ENCODE peak calls at places on chromosomes 4 and X, in eight cellular contexts. One of them, this sample, is unnamed.

GRCh38 chrX:54494166-54494969 is 1.7 kb downstream of the FGD1 start:
- DNase-seq in IMR-90: no peak
- DNase-seq in GM12878: no peak
- DNase-seq in HCT116: no peak
- DNase-seq in H1: no peak
- DNase-seq in K562: no peak
- DNase-seq in HepG2: no peak
- DNase-seq in SK-N-SH: no peak
- DNase-seq in this sample: no peak

GRCh38 chrX:135086197-135086854 is 34.0 kb downstream of the ETDB start:
- DNase-seq in IMR-90: peak
- DNase-seq in GM12878: peak
- DNase-seq in HCT116: peak
- DNase-seq in H1: no peak
- DNase-seq in K562: peak
- DNase-seq in HepG2: peak
- DNase-seq in SK-N-SH: peak
- DNase-seq in this sample: peak

GRCh38 chrX:134186362-134187121 is 50.4 kb upstream of the CCDC160 start:
- DNase-seq in IMR-90: no peak
- DNase-seq in GM12878: peak
- DNase-seq in HCT116: no peak
- DNase-seq in H1: no peak
- DNase-seq in K562: no peak
- DNase-seq in HepG2: no peak
- DNase-seq in SK-N-SH: no peak
- DNase-seq in this sample: no peak

GRCh38 chr4:141410839-141411238 is 190.1 kb downstream of the ZNF330 start:
- DNase-seq in IMR-90: peak
- DNase-seq in GM12878: no peak
- DNase-seq in HCT116: no peak
- DNase-seq in H1: no peak
- DNase-seq in K562: no peak
- DNase-seq in HepG2: no peak
- DNase-seq in SK-N-SH: no peak
- DNase-seq in this sample: no peak

GRCh38 chr4:183350317-183351071 is 28.3 kb upstream of the CLDN24 start:
- DNase-seq in IMR-90: no peak
- DNase-seq in GM12878: no peak
- DNase-seq in HCT116: no peak
- DNase-seq in H1: no peak
- DNase-seq in K562: no peak
- DNase-seq in HepG2: no peak
- DNase-seq in SK-N-SH: no peak
- DNase-seq in this sample: no peak

GRCh38 chr4:184680698-184681097 is 31.2 kb downstream of the PRIMPOL start:
- DNase-seq in IMR-90: no peak
- DNase-seq in GM12878: no peak
- DNase-seq in HCT116: no peak
- DNase-seq in H1: no peak
- DNase-seq in K562: no peak
- DNase-seq in HepG2: no peak
- DNase-seq in SK-N-SH: no peak
- DNase-seq in this sample: no peak

GRCh38 chrX:88101968-88102367 is 584.4 kb downstream of the KLHL4 start:
- DNase-seq in IMR-90: no peak
- DNase-seq in GM12878: no peak
- DNase-seq in HCT116: no peak
- DNase-seq in H1: no peak
- DNase-seq in K562: no peak
- DNase-seq in HepG2: no peak
- DNase-seq in SK-N-SH: no peak
- DNase-seq in this sample: no peak

GRCh38 chr4:173991321-173991720 is 292.1 kb downstream of the FBXO8 start:
- DNase-seq in IMR-90: no peak
- DNase-seq in GM12878: no peak
- DNase-seq in HCT116: no peak
- DNase-seq in H1: no peak
- DNase-seq in K562: no peak
- DNase-seq in HepG2: no peak
- DNase-seq in SK-N-SH: no peak
- DNase-seq in this sample: no peak

GRCh38 chr4:143405197-143405730 is 68.6 kb downstream of the GAB1 start:
- DNase-seq in IMR-90: no peak
- DNase-seq in GM12878: no peak
- DNase-seq in HCT116: no peak
- DNase-seq in H1: no peak
- DNase-seq in K562: no peak
- DNase-seq in HepG2: no peak
- DNase-seq in SK-N-SH: no peak
- DNase-seq in this sample: no peak

GRCh38 chr4:119841361-119841760 is 212.8 kb upstream of the PDE5A start:
- DNase-seq in IMR-90: peak
- DNase-seq in GM12878: no peak
- DNase-seq in HCT116: no peak
- DNase-seq in H1: no peak
- DNase-seq in K562: no peak
- DNase-seq in HepG2: no peak
- DNase-seq in SK-N-SH: no peak
- DNase-seq in this sample: no peak

GRCh38 chr4:45971108-45971507 is 152.7 kb downstream of the GABRG1 start:
- DNase-seq in IMR-90: no peak
- DNase-seq in GM12878: no peak
- DNase-seq in HCT116: no peak
- DNase-seq in H1: no peak
- DNase-seq in K562: no peak
- DNase-seq in HepG2: no peak
- DNase-seq in SK-N-SH: no peak
- DNase-seq in this sample: no peak

GRCh38 chr4:87863486-87863885 is 30.7 kb downstream of the MEPE start:
- DNase-seq in IMR-90: no peak
- DNase-seq in GM12878: no peak
- DNase-seq in HCT116: no peak
- DNase-seq in H1: no peak
- DNase-seq in K562: no peak
- DNase-seq in HepG2: no peak
- DNase-seq in SK-N-SH: no peak
- DNase-seq in this sample: no peak

GRCh38 chr4:3019471-3019870 is 54.9 kb downstream of the HTT-AS start:
- DNase-seq in IMR-90: no peak
- DNase-seq in GM12878: no peak
- DNase-seq in HCT116: no peak
- DNase-seq in H1: no peak
- DNase-seq in K562: no peak
- DNase-seq in HepG2: no peak
- DNase-seq in SK-N-SH: no peak
- DNase-seq in this sample: no peak

GRCh38 chr4:185870437-185870836 is 58.4 kb upstream of the SORBS2 start:
- DNase-seq in IMR-90: no peak
- DNase-seq in GM12878: no peak
- DNase-seq in HCT116: no peak
- DNase-seq in H1: no peak
- DNase-seq in K562: no peak
- DNase-seq in HepG2: no peak
- DNase-seq in SK-N-SH: no peak
- DNase-seq in this sample: no peak

DNA sequence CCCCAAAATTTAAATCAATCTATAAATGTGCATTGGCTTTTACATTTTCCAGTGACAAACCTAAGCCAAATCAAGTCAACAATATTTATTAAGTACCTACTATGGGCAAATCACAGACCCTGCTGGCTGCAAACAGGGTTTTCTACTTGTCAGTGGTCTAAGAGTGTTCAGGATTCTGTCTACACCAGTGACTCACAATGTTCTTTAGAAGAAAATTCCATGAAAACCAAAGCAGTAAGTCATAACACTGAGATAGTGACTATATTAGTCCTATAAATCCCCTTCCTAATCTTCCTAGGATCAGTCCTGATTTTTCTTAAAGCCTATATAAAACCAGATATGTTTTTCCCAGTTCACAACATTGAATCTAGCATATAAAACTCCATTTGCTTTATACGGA is 69.7 kb downstream of the PPP3CA start:
- DNase-seq in IMR-90: peak
- DNase-seq in GM12878: no peak
- DNase-seq in HCT116: no peak
- DNase-seq in H1: no peak
- DNase-seq in K562: no peak
- DNase-seq in HepG2: no peak
- DNase-seq in SK-N-SH: no peak
- DNase-seq in this sample: no peak
- TF ChIP-seq RAD21 in IMR-90: no peak
- TF ChIP-seq RAD21 in GM12878: no peak
- TF ChIP-seq RAD21 in HCT116: no peak
- TF ChIP-seq RAD21 in H1: no peak
- TF ChIP-seq RAD21 in K562: no peak
- TF ChIP-seq RAD21 in HepG2: no peak
- TF ChIP-seq RAD21 in SK-N-SH: no peak
- TF ChIP-seq RAD21 in this sample: no peak

DNA sequence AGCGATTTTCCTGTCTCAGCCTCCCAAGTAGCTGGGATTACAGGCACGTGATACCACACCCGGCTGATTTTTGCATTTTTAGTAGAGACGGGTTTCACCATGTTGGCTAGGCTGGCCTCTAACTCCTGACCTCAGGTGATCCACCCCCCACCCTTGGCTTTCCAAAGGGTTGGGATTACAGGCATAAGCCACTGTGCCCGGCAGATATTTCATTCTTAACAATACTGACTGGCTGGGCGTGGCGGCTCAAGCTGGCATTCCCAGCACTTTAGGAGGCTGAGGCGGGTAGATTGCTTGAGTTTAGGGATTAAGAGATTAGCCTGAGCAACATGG is 1.3 kb downstream of the PQBP1 start:
- DNase-seq in IMR-90: no peak
- DNase-seq in GM12878: no peak
- DNase-seq in HCT116: no peak
- DNase-seq in H1: no peak
- DNase-seq in K562: no peak
- DNase-seq in HepG2: no peak
- DNase-seq in SK-N-SH: no peak
- DNase-seq in this sample: no peak
- H3K4me3 ChIP-seq in IMR-90: no peak
- H3K4me3 ChIP-seq in GM12878: peak
- H3K4me3 ChIP-seq in HCT116: peak
- H3K4me3 ChIP-seq in H1: no peak
- H3K4me3 ChIP-seq in K562: peak
- H3K4me3 ChIP-seq in HepG2: no peak
- H3K4me3 ChIP-seq in SK-N-SH: no peak
- H3K4me3 ChIP-seq in this sample: peak

DNA sequence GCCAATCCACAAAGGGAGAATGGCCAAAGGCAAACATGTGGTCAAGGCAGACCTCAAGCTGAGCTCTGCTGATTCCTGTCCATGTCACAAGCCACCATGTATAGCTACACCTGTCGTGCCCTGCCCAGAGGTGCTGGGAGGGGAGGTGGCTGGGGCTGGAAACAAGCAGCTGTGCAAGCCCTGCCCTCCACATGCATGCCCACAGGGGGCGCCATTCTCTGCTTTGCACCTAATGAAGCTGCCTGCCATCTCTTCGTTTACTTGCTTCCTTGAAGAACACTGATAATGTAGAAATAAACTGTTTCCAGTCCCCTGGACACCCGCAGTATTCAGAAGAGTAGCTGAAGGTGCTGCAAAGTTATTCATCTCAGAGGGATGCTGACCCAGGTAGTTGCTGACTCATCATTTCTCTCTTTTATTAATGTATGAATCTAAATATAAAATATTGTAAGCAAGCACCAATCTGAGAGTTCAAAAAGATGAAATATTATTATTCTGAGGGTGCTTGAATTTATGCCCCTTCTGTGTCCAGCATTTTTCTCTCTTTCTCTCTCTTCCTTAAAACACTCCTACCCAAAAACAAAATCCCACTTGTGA is 278.6 kb downstream of the ADGRA3 start:
- DNase-seq in IMR-90: peak
- DNase-seq in GM12878: no peak
- DNase-seq in HCT116: peak
- DNase-seq in H1: peak
- DNase-seq in K562: no peak
- DNase-seq in HepG2: peak
- DNase-seq in SK-N-SH: peak
- DNase-seq in this sample: peak
- TF ChIP-seq RAD21 in IMR-90: peak
- TF ChIP-seq RAD21 in GM12878: no peak
- TF ChIP-seq RAD21 in HCT116: peak
- TF ChIP-seq RAD21 in H1: peak
- TF ChIP-seq RAD21 in K562: no peak
- TF ChIP-seq RAD21 in HepG2: no peak
- TF ChIP-seq RAD21 in SK-N-SH: peak
- TF ChIP-seq RAD21 in this sample: no peak

DNA sequence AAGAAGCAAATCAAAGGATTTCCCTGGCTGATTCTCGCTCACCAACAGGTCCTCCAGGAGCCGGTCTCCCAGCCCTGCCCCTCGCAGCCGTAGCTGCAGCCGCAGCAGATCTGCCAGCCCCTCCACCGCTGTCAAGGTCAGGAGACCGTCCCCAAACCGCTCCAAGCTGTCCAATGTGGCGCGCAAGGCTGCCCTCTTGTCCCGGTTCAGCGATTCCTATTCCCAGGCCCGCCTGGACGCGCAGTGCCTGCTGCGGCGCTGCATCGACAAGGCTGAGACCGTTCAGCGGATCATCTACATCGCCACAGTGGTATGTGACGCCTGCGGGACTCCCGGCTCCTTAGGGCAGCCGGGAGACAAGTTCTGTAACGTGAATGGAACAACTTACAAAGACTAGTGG is 25.6 kb downstream of the SPATA18 start:
- DNase-seq in IMR-90: no peak
- DNase-seq in GM12878: no peak
- DNase-seq in HCT116: no peak
- DNase-seq in H1: peak
- DNase-seq in K562: no peak
- DNase-seq in HepG2: no peak
- DNase-seq in SK-N-SH: peak
- DNase-seq in this sample: no peak
- H3K4me3 ChIP-seq in IMR-90: no peak
- H3K4me3 ChIP-seq in GM12878: no peak
- H3K4me3 ChIP-seq in HCT116: no peak
- H3K4me3 ChIP-seq in H1: peak
- H3K4me3 ChIP-seq in K562: no peak
- H3K4me3 ChIP-seq in HepG2: no peak
- H3K4me3 ChIP-seq in SK-N-SH: peak
- H3K4me3 ChIP-seq in this sample: no peak

DNA sequence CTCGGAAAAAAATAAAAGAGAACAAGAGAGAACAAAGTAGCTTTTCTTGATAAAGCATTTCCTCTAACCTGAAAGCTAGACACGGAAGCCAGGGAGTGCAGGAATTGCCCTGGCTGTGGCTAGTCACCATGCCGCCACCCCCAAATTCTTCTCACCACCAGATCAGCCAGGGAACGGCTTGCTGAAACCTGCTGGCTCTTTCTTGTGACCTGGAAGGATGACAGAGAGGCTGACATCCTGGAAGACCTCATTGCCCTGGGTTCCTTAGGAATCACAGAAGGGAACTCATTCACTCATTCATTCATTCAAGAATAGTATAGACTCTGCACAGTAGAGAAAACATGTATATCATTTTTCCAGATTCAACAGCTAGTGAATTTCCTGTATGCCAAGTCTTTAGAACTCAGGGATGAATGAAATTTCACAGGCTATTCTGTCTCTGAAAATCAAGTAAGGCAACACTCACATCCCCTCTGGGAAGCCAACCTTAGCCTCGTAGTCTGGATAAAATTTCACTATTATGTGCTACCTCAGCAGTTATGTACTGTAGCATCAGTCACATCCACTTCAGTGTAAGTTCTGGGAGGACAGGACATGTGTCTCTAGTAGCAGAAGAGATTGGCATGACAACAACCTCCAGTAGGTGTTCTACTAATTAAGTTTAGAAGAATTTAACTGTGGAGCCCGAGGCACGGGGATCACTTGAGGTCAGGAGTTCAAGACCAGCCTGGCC is 42.2 kb upstream of the HS3ST1 start:
- DNase-seq in IMR-90: no peak
- DNase-seq in GM12878: no peak
- DNase-seq in HCT116: no peak
- DNase-seq in H1: no peak
- DNase-seq in K562: no peak
- DNase-seq in HepG2: no peak
- DNase-seq in SK-N-SH: no peak
- DNase-seq in this sample: no peak
- TF ChIP-seq RAD21 in IMR-90: no peak
- TF ChIP-seq RAD21 in GM12878: no peak
- TF ChIP-seq RAD21 in HCT116: no peak
- TF ChIP-seq RAD21 in H1: no peak
- TF ChIP-seq RAD21 in K562: no peak
- TF ChIP-seq RAD21 in HepG2: no peak
- TF ChIP-seq RAD21 in SK-N-SH: no peak
- TF ChIP-seq RAD21 in this sample: no peak